ENCODE peak calls at places on chromosomes 2 and 18, in eight cellular contexts. V is GM23338, Z is B cell, K is left ventricle myocardium inferior, D is tibial nerve, C is astrocyte of the spinal cord, M is fibroblast of lung, J is WTC11. B is an unnamed sample.

GRCh38 chr2:54254180-54254579 is 1.8 kb downstream of the TSPYL6 start:
- DNase-seq in V (peak; percentile 8), Z (no peak), K (no peak), D (no peak), C (no peak), M (no peak), J (no peak), B (no peak)

GRCh38 chr18:9738266-9738969 is 30.3 kb downstream of the RAB31 start:
- DNase-seq in V (no peak), Z (no peak), K (no peak), D (no peak), C (no peak), M (no peak), J (no peak), B (no peak)

GRCh38 chr2:231127480-231127879 is 2.6 kb upstream of the HTR2B start:
- DNase-seq in V (no peak), Z (no peak), K (no peak), D (no peak), C (no peak), M (no peak), J (no peak), B (no peak)

GRCh38 chr2:37770797-37771196 is 99.4 kb upstream of the CDC42EP3 start:
- DNase-seq in V (no peak), Z (no peak), K (no peak), D (no peak), C (no peak), M (peak; percentile 54), J (no peak), B (no peak)

GRCh38 chr2:113755690-113756063 is 765 bp downstream of the SLC35F5 start:
- DNase-seq in V (peak; percentile 3), Z (peak; percentile 46), K (no peak), D (no peak), C (peak; percentile 56), M (peak; percentile 25), J (no peak), B (peak; percentile 33)

GRCh38 chr2:64679673-64680425 is 26.1 kb upstream of the SERTAD2 start:
- DNase-seq in V (no peak), Z (no peak), K (no peak), D (no peak), C (no peak), M (no peak), J (no peak), B (no peak)

GRCh38 chr2:96534701-96535181 is 1.8 kb upstream of the ARID5A start:
- DNase-seq in V (no peak), Z (no peak), K (no peak), D (no peak), C (no peak), M (no peak), J (no peak), B (peak; percentile 16)

GRCh38 chr2:199716807-199717586 is 134.0 kb downstream of the FTCDNL1 start:
- DNase-seq in V (no peak), Z (no peak), K (no peak), D (no peak), C (no peak), M (peak; percentile 8), J (no peak), B (no peak)

GRCh38 chr2:165417009-165417408 is 52.5 kb upstream of the CSRNP3 start:
- DNase-seq in V (no peak), Z (no peak), K (no peak), D (no peak), C (no peak), M (no peak), J (no peak), B (no peak)
- TF ChIP-seq CTCF in V (peak; percentile 49), Z (no peak), K (no peak), D (no peak), C (no peak), M (no peak), J (no peak), B (no peak)

GRCh38 chr18:64409511-64409910 is 260.6 kb upstream of the LINC00305 start:
- DNase-seq in V (peak; percentile 80), Z (no peak), K (no peak), D (no peak), C (peak; percentile 16), M (no peak), J (no peak), B (no peak)
- TF ChIP-seq CTCF in V (peak; percentile 54), Z (peak; percentile 65), K (peak; percentile 58), D (no peak), C (peak; percentile 43), M (peak; percentile 23), J (peak; percentile 39), B (no peak)

DNA sequence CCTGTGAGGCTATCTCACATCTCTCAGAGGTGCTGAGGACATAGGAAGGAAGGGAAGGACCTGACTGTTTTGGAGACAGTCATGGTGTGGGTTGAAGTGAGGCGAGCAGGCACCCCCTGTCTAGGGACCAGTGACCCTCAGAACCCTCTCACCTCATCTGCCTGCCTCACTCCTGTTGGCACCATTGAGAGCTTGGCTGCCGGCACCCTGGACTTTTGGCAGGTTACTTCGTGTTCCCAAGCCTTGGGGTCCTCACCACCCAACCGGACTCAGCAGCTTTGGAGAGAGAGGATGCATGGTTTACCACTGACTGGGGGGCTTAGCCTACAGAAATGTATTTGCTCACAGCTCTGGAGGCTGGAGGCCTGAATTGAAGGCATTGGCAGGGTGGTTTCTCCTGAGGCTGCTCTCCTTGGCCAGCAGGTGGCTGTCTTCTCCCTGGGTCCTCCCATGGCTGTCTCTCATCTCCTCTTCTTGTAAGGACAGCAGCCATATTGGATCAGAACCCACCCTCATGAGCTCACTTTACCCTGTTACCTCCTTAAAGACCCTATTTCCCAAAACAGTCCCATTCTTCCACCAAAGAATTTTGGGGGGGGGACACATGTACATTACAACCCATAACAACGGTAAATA is 142.0 kb downstream of the TSN start:
- DNase-seq in V (peak; percentile 68), Z (no peak), K (no peak), D (no peak), C (no peak), M (peak; percentile 25), J (no peak), B (peak; percentile 26)
- TF ChIP-seq CTCF in V (peak; percentile 74), Z (no peak), K (peak; percentile 26), D (no peak), C (peak; percentile 51), M (peak; percentile 43), J (no peak), B (peak; percentile 55)

GRCh38 chr2:8303322-8303832 is 378.5 kb upstream of the ID2 start:
- DNase-seq in V (no peak), Z (peak; percentile 75), K (peak; percentile 66), D (peak; percentile 47), C (peak; percentile 61), M (peak; percentile 46), J (peak; percentile 19), B (no peak)
- TF ChIP-seq CTCF in V (no peak), Z (no peak), K (no peak), D (no peak), C (no peak), M (no peak), J (no peak), B (no peak)

GRCh38 chr2:174049895-174050294 is 84.7 kb upstream of the SP3 start:
- DNase-seq in V (no peak), Z (no peak), K (no peak), D (no peak), C (no peak), M (no peak), J (no peak), B (no peak)

GRCh38 chr2:174047746-174048145 is 82.6 kb upstream of the SP3 start:
- DNase-seq in V (no peak), Z (no peak), K (no peak), D (no peak), C (no peak), M (no peak), J (no peak), B (no peak)

GRCh38 chr2:174046172-174046571 is 81.0 kb upstream of the SP3 start:
- DNase-seq in V (no peak), Z (no peak), K (no peak), D (no peak), C (no peak), M (no peak), J (no peak), B (no peak)

GRCh38 chr2:174051039-174051438 is 85.9 kb upstream of the SP3 start:
- DNase-seq in V (peak; percentile 44), Z (no peak), K (no peak), D (no peak), C (no peak), M (no peak), J (no peak), B (no peak)

DNA sequence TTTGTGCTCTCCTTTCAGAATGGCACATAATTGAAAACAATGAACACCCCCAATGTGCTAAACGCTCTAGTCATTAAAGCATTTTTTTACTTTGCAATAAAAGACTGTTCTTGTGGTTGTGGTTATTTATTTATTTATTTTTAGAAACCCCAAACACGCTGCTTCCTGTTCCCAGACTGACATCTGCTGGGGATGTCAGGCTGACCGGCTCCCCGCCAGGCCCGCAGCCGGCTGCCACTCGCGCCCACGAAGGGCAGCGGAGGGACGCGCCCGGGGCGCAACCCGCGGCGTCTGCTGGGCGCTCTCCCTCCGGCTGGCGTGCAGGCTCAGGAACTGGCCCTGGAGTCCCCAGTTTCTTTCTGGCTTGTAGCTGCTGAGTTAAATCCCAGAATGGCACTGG is 83.1 kb upstream of the SP3 start:
- DNase-seq in V (no peak), Z (no peak), K (no peak), D (no peak), C (no peak), M (no peak), J (no peak), B (no peak)
- TF ChIP-seq CTCF in V (peak; percentile 48), Z (no peak), K (peak; percentile 27), D (no peak), C (no peak), M (no peak), J (no peak), B (no peak)

DNA sequence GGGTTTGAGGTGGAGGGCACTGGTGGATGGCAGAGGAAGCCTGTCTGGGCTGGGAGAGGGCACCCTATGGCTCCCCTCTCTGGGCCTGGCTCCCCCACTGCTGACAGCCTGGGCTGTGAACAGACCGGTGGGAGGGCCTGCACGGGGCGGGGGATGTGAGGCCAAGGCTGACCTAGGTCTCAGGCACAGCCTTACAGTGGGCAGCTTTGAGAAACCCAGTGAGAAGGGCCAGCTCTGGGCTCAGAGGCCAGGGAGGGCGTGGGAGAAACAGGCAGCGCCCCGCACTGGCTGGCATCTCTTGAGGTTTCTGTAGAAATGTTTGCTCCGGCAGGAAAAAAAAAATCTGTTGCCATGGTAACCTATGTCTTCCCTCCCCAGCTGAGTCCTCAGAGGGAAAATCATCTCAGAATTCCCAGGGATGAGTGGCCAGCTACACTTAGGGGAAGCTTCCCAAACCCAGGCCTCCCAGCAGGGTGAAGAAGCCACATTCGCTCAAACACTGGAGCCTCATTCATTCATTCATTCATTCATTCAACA is 71.7 kb upstream of the TAF1B start:
- DNase-seq in V (peak; percentile 58), Z (no peak), K (no peak), D (no peak), C (peak; percentile 79), M (peak; percentile 68), J (no peak), B (peak; percentile 81)
- TF ChIP-seq CTCF in V (no peak), Z (no peak), K (no peak), D (no peak), C (peak; percentile 25), M (peak; percentile 20), J (no peak), B (peak; percentile 11)